ENCODE peak calls at places on chromosomes 6 and 20, in six cellular contexts. F is stimulated activated CD4-positive, alpha-beta T cell treated with anti-CD3 and anti-CD28 coated beads, Interleukin-15, amount 100 ng/mL, for 1 hour; Q is EH; D is RPMI7951; K is NCI-H1092; O is NAMALWA. M is an unnamed sample.

GRCh38 chr6:124393536-124393935 is 568.7 kb upstream of the RNF217 start:
- DNase-seq in O (no peak), K (no peak), F (no peak), Q (peak), D (peak), M (peak)

GRCh38 chr6:166440729-166441128 is 58.0 kb upstream of the MPC1 start:
- DNase-seq in D (no peak), Q (no peak), K (no peak), O (no peak), F (no peak), M (no peak)

GRCh38 chr6:56798163-56798562 is 155.5 kb upstream of the DST start:
- DNase-seq in Q (peak), K (no peak), F (no peak), O (no peak), D (peak), M (peak)

GRCh38 chr20:62238569-62239277 is 402 bp downstream of the OSBPL2 start:
- DNase-seq in F (no peak), Q (peak), O (no peak), K (no peak), D (peak), M (peak)

GRCh38 chr20:45419188-45420091 is 3.5 kb downstream of the PIGT start:
- DNase-seq in D (peak), Q (peak), O (peak), F (no peak), K (peak), M (peak)

GRCh38 chr20:7772376-7772775 is 167.9 kb downstream of the HAO1 start:
- DNase-seq in F (no peak), Q (peak), K (no peak), D (no peak), O (no peak), M (peak)

GRCh38 chr6:138857792-138858191 is 61.9 kb downstream of the ECT2L start:
- DNase-seq in D (no peak), Q (no peak), F (no peak), O (no peak), K (no peak), M (no peak)

GRCh38 chr20:33648396-33649004 is 13.6 kb upstream of the C20orf144 start:
- DNase-seq in K (no peak), Q (peak), O (no peak), D (peak), F (no peak), M (peak)

GRCh38 chr20:22757424-22758189 is 173.2 kb upstream of the FOXA2 start:
- DNase-seq in D (no peak), Q (peak), O (no peak), K (no peak), F (no peak), M (no peak)

M was measured in ELR.